ENCODE peak calls at places on chromosomes 13 and 19, in seven cellular contexts. O is H1, Y is mesendoderm, N is H9, I is mesenchymal stem cell, X is IMR-90, C is trophoblast cell. W is an unnamed sample.

GRCh38 chr19:2411709-2412108 is 15.7 kb downstream of the TIMM13 start:
- DNase-seq in O (no peak), X (no peak), I (no peak), C (no peak), N (no peak), Y (no peak), W (no peak)

GRCh38 chr19:41027273-41027967 is 36.3 kb downstream of the CYP2B6 start:
- DNase-seq in O (no peak), Y (no peak), I (no peak), N (no peak), C (no peak), X (no peak), W (no peak)

GRCh38 chr19:49952475-49952829 is 8.5 kb downstream of the SIGLEC11 start:
- DNase-seq in C (no peak), Y (no peak), I (no peak), O (no peak), N (no peak), X (no peak), W (no peak)

GRCh38 chr13:53324656-53325055 is 296.0 kb downstream of the OLFM4 start:
- DNase-seq in N (no peak), I (no peak), Y (no peak), O (no peak), X (no peak), C (no peak), W (no peak)

GRCh38 chr13:43905435-43906031 is 25.8 kb downstream of the LACC1 start:
- DNase-seq in N (no peak), X (peak), O (no peak), C (peak), Y (peak), I (peak), W (peak)

GRCh38 chr13:103303078-103303651 is 236.9 kb upstream of the SLC10A2 start:
- DNase-seq in O (no peak), Y (no peak), C (no peak), I (no peak), X (no peak), N (no peak), W (no peak)

GRCh38 chr13:37306778-37307544 is 201.5 kb upstream of the CSNK1A1L start:
- DNase-seq in I (peak), C (no peak), X (peak), O (no peak), Y (no peak), N (no peak), W (no peak)

GRCh38 chr13:108227651-108228272 is 9.6 kb downstream of the ABHD13 start:
- DNase-seq in N (no peak), O (no peak), I (peak), C (peak), Y (no peak), X (peak), W (no peak)

GRCh38 chr13:23828866-23829265 is 60.3 kb downstream of the MIPEP start:
- DNase-seq in Y (no peak), N (no peak), C (no peak), I (peak), X (peak), O (no peak), W (no peak)

GRCh38 chr13:112072531-112073244 is 5.7 kb downstream of the SOX1 start:
- DNase-seq in X (no peak), N (peak), O (peak), C (no peak), Y (peak), I (no peak), W (peak)

GRCh38 chr19:9945319-9945966 is 9.1 kb upstream of the OLFM2 start:
- DNase-seq in I (peak), O (no peak), X (peak), C (peak), Y (peak), N (peak), W (no peak)

GRCh38 chr13:102769679-102770078 is 3.9 kb downstream of the TEX30 start:
- DNase-seq in N (no peak), O (no peak), Y (no peak), I (no peak), X (peak), C (peak), W (no peak)

GRCh38 chr19:51421229-51422052 is 4.0 kb upstream of the SIGLEC10 start:
- DNase-seq in Y (peak), X (no peak), C (no peak), O (no peak), N (peak), I (no peak), W (no peak)

GRCh38 chr13:47399599-47399998 is 502.7 kb upstream of the HTR2A start:
- DNase-seq in I (no peak), Y (peak), N (no peak), O (no peak), X (no peak), C (peak), W (no peak)

GRCh38 chr13:104571161-104571889 is 1505.1 kb upstream of the SLC10A2 start:
- DNase-seq in Y (peak), N (peak), X (peak), O (peak), I (peak), C (peak), W (peak)

GRCh38 chr19:45717131-45717982 is 13.3 kb downstream of the FBXO46 start:
- DNase-seq in X (peak), C (peak), O (peak), N (peak), I (peak), Y (peak), W (peak)
- H2BK120ac ChIP-seq in X (peak), C (peak), O (no peak), N (peak), I (peak), Y (no peak), W (peak)

DNA sequence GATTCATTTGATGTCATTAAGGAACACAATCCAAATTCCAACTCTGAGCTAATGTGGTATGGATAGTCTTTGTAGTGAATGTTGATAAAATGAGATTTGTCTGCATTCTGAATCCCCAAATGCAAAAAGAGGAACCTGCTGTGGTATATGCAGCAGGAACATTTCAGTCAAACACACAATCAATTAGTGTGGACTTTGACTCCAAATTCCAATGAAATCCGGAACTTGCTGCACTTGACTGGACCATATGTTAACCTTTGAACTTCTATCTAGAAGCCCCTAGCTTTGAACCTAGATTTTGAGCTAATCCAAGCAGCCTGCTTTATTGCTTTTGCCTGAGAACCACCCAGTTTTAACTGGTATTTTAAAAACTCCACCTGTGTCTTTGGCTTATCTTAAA is 341.3 kb downstream of the SPRY2 start:
- DNase-seq in N (no peak), I (no peak), X (peak), C (no peak), Y (no peak), O (no peak), W (no peak)
- H2BK120ac ChIP-seq in N (no peak), I (no peak), X (no peak), C (no peak), Y (no peak), O (no peak), W (no peak)

GRCh38 chr19:48492925-48493717 is 18.5 kb downstream of the LMTK3 start:
- DNase-seq in X (peak), N (peak), O (peak), I (peak), C (peak), Y (peak), W (peak)
- H2BK120ac ChIP-seq in X (no peak), N (no peak), O (no peak), I (no peak), C (no peak), Y (no peak), W (no peak)

GRCh38 chr13:91264484-91264883 is 83.0 kb upstream of the MIR17HG start:
- DNase-seq in I (no peak), C (no peak), Y (no peak), X (no peak), N (no peak), O (no peak), W (no peak)

GRCh38 chr13:91270031-91270430 is 77.5 kb upstream of the MIR17HG start:
- DNase-seq in X (no peak), C (no peak), N (no peak), I (peak), O (no peak), Y (peak), W (no peak)

GRCh38 chr13:91273675-91274074 is 73.8 kb upstream of the MIR17HG start:
- DNase-seq in X (no peak), N (no peak), C (no peak), I (no peak), Y (no peak), O (no peak), W (no peak)

GRCh38 chr13:91272235-91272777 is 75.2 kb upstream of the MIR17HG start:
- DNase-seq in O (no peak), X (no peak), I (no peak), N (no peak), Y (no peak), C (no peak), W (no peak)

GRCh38 chr13:91269237-91269636 is 78.2 kb upstream of the MIR17HG start:
- DNase-seq in O (no peak), C (no peak), Y (no peak), I (no peak), N (no peak), X (no peak), W (no peak)
- H2BK120ac ChIP-seq in O (no peak), C (no peak), Y (no peak), I (no peak), N (no peak), X (no peak), W (no peak)

W was measured in neuronal stem cell.